ENCODE peak calls at places on chromosomes 1 and 21, in five cellular contexts. L, E, J, U and I are unnamed samples.
A peak's percentile ranks its signal among the peaks of the same experiment; 100 is the strongest.

GRCh38 chr1:236751385-236751784 is 43.7 kb upstream of the MTR start:
- DNase-seq in L (no peak), E (no peak), J (peak; percentile 27), U (no peak), I (no peak)

GRCh38 chr1:175221548-175222175 is 29.1 kb upstream of the KIAA0040 start:
- DNase-seq in L (peak; percentile 85), E (peak; percentile 37), J (no peak), U (no peak), I (peak; percentile 88)

GRCh38 chr1:2279210-2279639 is 51.1 kb downstream of the SKI start:
- DNase-seq in L (peak; percentile 99), E (no peak), J (peak; percentile 67), U (no peak), I (no peak)

GRCh38 chr1:82273816-82274215 is 473.1 kb downstream of the ADGRL2 start:
- DNase-seq in L (no peak), E (no peak), J (no peak), U (no peak), I (no peak)

GRCh38 chr21:21631961-21632360 is 633.8 kb downstream of the NCAM2 start:
- DNase-seq in L (no peak), E (no peak), J (peak; percentile 74), U (no peak), I (no peak)

GRCh38 chr1:204583909-204584632 is 67.9 kb downstream of the MDM4 start:
- DNase-seq in L (no peak), E (no peak), J (peak; percentile 20), U (no peak), I (no peak)

GRCh38 chr1:15426492-15427279 is 11.6 kb upstream of the CTRC start:
- DNase-seq in L (no peak), E (peak; percentile 45), J (peak; percentile 86), U (no peak), I (no peak)

GRCh38 chr21:38982804-38983203 is 177.1 kb downstream of the ETS2 start:
- DNase-seq in L (no peak), E (no peak), J (no peak), U (no peak), I (no peak)

GRCh38 chr1:58774027-58774426 is 9.8 kb downstream of the JUN start:
- DNase-seq in L (no peak), E (no peak), J (no peak), U (no peak), I (no peak)

GRCh38 chr1:214503553-214503952 is 47.8 kb downstream of the PTPN14 start:
- DNase-seq in L (no peak), E (no peak), J (no peak), U (no peak), I (peak; percentile 40)

GRCh38 chr1:41612953-41613352 is 128.5 kb upstream of the EDN2 start:
- DNase-seq in L (no peak), E (no peak), J (no peak), U (no peak), I (no peak)

GRCh38 chr1:935751-936231 is 12.1 kb downstream of the SAMD11 start:
- DNase-seq in L (peak; percentile 44), E (no peak), J (no peak), U (no peak), I (no peak)

GRCh38 chr1:240743696-240744095 is 131.7 kb upstream of the GREM2 start:
- DNase-seq in L (no peak), E (no peak), J (no peak), U (no peak), I (no peak)

GRCh38 chr1:224631471-224632105 is 15.5 kb downstream of the CNIH3 start:
- DNase-seq in L (no peak), E (no peak), J (no peak), U (no peak), I (no peak)

GRCh38 chr1:113109908-113110554 is 37.0 kb downstream of the LRIG2 start:
- DNase-seq in L (no peak), E (no peak), J (peak; percentile 64), U (no peak), I (peak; percentile 35)

GRCh38 chr1:11062965-11063401 is 3.2 kb upstream of the SRM start:
- DNase-seq in L (no peak), E (no peak), J (no peak), U (no peak), I (peak; percentile 54)

GRCh38 chr1:15115542-15116330 is 37.8 kb upstream of the TMEM51 start:
- DNase-seq in L (no peak), E (no peak), J (peak; percentile 65), U (no peak), I (no peak)

GRCh38 chr1:50163674-50164073 is 55.0 kb downstream of the ELAVL4 start:
- DNase-seq in L (peak; percentile 65), E (no peak), J (no peak), U (no peak), I (no peak)

GRCh38 chr1:61375082-61375880 is 292.9 kb downstream of the NFIA start:
- DNase-seq in L (no peak), E (no peak), J (no peak), U (no peak), I (peak; percentile 35)

GRCh38 chr1:156677616-156678596 is 699 bp upstream of the NES start:
- DNase-seq in L (peak; percentile 93), E (peak; percentile 56), J (peak; percentile 58), U (peak; percentile 18), I (peak; percentile 67)

GRCh38 chr1:184270556-184270955 is 116.3 kb upstream of the C1orf21 start:
- DNase-seq in L (peak; percentile 69), E (no peak), J (no peak), U (no peak), I (no peak)

GRCh38 chr1:88189525-88189924 is 494.5 kb upstream of the PKN2 start:
- DNase-seq in L (no peak), E (no peak), J (no peak), U (no peak), I (no peak)

GRCh38 chr21:37257526-37257966 is 9.6 kb downstream of the VPS26C start:
- DNase-seq in L (peak; percentile 61), E (no peak), J (peak; percentile 43), U (peak; percentile 9), I (no peak)

GRCh38 chr1:192130175-192130574 is 28.1 kb upstream of the RGS18 start:
- DNase-seq in L (no peak), E (no peak), J (no peak), U (no peak), I (no peak)

GRCh38 chr1:197913495-197914276 is 3.5 kb upstream of the LHX9 start:
- DNase-seq in L (peak; percentile 47), E (no peak), J (no peak), U (no peak), I (no peak)

GRCh38 chr21:37828515-37828914 is 87.7 kb downstream of the KCNJ6 start:
- DNase-seq in L (no peak), E (no peak), J (no peak), U (no peak), I (no peak)

GRCh38 chr21:32240708-32241433 is 38.0 kb downstream of the MIS18A start:
- DNase-seq in L (no peak), E (no peak), J (no peak), U (no peak), I (no peak)

GRCh38 chr1:215777370-215777925 is 210.3 kb downstream of the KCTD3 start:
- DNase-seq in L (no peak), E (no peak), J (no peak), U (no peak), I (peak; percentile 79)

GRCh38 chr1:156368889-156369684 is at the start of gene RHBG:
- DNase-seq in L (peak; percentile 93), E (peak; percentile 74), J (peak; percentile 67), U (peak; percentile 19), I (peak; percentile 35)

GRCh38 chr1:102550729-102551384 is 554.1 kb upstream of the OLFM3 start:
- DNase-seq in L (peak; percentile 78), E (peak; percentile 18), J (peak; percentile 26), U (no peak), I (peak; percentile 22)

GRCh38 chr1:201104141-201104540 is 8.1 kb downstream of the CACNA1S start:
- DNase-seq in L (no peak), E (no peak), J (no peak), U (no peak), I (no peak)

GRCh38 chr1:226825037-226825745 is 45.2 kb upstream of the PSEN2 start:
- DNase-seq in L (no peak), E (no peak), J (no peak), U (no peak), I (no peak)

DNA sequence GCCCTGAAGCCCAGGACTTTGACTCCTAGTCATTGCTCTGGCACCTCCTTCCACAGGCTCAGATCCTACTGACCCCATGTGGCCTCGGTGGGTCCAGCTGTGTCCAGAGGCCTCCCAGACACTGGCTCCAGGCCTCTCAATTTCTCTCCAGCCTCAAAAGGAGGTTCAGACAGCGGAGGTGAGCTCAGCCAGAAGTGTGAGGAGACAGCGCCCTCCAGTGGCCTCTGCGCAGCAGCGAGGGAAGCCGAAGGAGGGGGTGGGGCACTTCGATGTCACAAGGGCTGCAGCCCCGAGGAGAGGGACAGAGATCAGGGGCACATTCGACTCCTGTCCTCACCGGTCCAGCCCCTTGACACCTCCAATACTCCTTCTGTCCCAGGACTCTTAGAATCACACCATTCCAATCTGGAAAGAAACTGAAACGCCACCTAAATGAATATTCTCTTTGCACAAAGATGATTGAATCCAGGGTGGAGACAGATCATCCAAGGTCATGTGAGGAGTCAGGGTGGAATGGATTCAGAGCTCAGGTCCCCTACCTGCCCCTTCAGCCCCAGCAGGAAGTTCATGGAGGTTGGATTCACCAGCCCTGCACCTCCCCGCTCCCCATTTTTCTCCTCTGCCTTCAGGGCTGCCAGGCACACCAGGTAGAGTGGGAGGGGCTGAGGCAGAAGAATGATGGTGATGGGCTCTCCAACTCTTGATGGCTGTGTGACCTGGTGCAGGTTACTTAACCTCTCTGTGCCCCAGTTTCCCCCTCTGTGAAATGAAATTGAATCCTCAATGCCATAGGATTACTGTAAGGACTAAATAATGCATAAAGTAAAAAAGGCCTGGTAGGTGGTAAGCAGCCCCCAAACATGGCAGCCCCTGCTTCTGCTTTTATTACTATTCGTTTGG is 34.8 kb upstream of the ZBTB40 start:
- DNase-seq in L (peak; percentile 91), E (peak; percentile 80), J (peak; percentile 80), U (peak; percentile 78), I (peak; percentile 53)
- H3K4me3 ChIP-seq in L (peak overlapping the region; percentile 21), E (no peak overlapping the region), J (no peak overlapping the region), U (no peak overlapping the region), I (no peak overlapping the region)

GRCh38 chr1:235617808-235618207 is 31.8 kb downstream of the GNG4 start:
- DNase-seq in L (no peak), E (no peak), J (no peak), U (no peak), I (peak; percentile 37)
- TF ChIP-seq CTCF in L (no peak), E (no peak), J (no peak), U (no peak), I (peak; percentile 66)

GRCh38 chr1:154418062-154418897 is 13.1 kb downstream of the IL6R start:
- DNase-seq in L (no peak), E (peak; percentile 92), J (peak; percentile 83), U (no peak), I (peak; percentile 99)

GRCh38 chr1:154420961-154421924 is 16.1 kb downstream of the IL6R start:
- DNase-seq in L (no peak), E (no peak), J (peak; percentile 70), U (no peak), I (no peak)

GRCh38 chr1:154418898-154419619 is 13.9 kb downstream of the IL6R start:
- DNase-seq in L (no peak), E (no peak), J (peak; percentile 18), U (no peak), I (no peak)

GRCh38 chr1:154420172-154420571 is 15.0 kb downstream of the IL6R start:
- DNase-seq in L (no peak), E (peak; percentile 53), J (peak; percentile 97), U (peak; percentile 49), I (peak; percentile 71)

GRCh38 chr1:154419620-154420020 is 14.5 kb downstream of the IL6R start:
- DNase-seq in L (no peak), E (peak; percentile 63), J (peak; percentile 97), U (peak; percentile 26), I (peak; percentile 81)
- H3K36me3 ChIP-seq in L (no peaks in the 10 kb centered on the region), E (no peaks in the 10 kb centered on the region), J (no peaks in the 10 kb centered on the region), U (no peaks in the 10 kb centered on the region), I (no peaks in the 10 kb centered on the region)

GRCh38 chr1:47507921-47508894 is 70.4 kb downstream of the FOXD2 start:
- DNase-seq in L (peak; percentile 68), E (peak; percentile 11), J (peak; percentile 47), U (no peak), I (no peak)
- H3K4me3 ChIP-seq in L (peak overlapping the region; percentile 73), E (peak overlapping the region; percentile 39), J (no peak overlapping the region), U (peak overlapping the region; percentile 45), I (no peak overlapping the region)